ENCODE peak calls at places on chromosomes 16 and 17, in seven cellular contexts. K is HEK293T; J is activated CD4-positive, alpha-beta memory T cell treated with anti-CD3 and anti-CD28 coated beads for 36 hours; L is cardiac fibroblast; P is NCI-H146; D is Panc1; E is activated naive CD4-positive, alpha-beta T cell treated with anti-CD3 and anti-CD28 coated beads for 36 hours. G is an unnamed sample.

GRCh38 chr17:58279736-58280479 is 827 bp downstream of the MPO start:
- DNase-seq in P (no peak), D (no peak), E (no peak), K (peak), L (no peak), J (no peak), G (no peak)

GRCh38 chr17:2982854-2983636 is 80.4 kb downstream of the OR1D5 start:
- DNase-seq in P (no peak), L (peak), K (no peak), D (no peak), J (no peak), E (no peak), G (no peak)

GRCh38 chr17:29163563-29163962 is 16.6 kb downstream of the MYO18A start:
- DNase-seq in L (peak), K (no peak), D (no peak), P (no peak), E (no peak), J (no peak), G (no peak)

GRCh38 chr16:71373073-71373472 is 14.6 kb downstream of the CALB2 start:
- DNase-seq in J (no peak), K (no peak), D (no peak), L (no peak), P (no peak), E (no peak), G (no peak)

GRCh38 chr17:46832945-46833839 is 14.7 kb upstream of the WNT3 start:
- DNase-seq in J (peak), P (no peak), K (no peak), L (peak), E (no peak), D (no peak), G (no peak)

GRCh38 chr17:5467416-5467815 is 1.4 kb downstream of the DHX33 start:
- DNase-seq in E (no peak), L (peak), J (no peak), K (no peak), D (no peak), P (no peak), G (no peak)

GRCh38 chr16:67406628-67407027 is 9.6 kb downstream of the ZDHHC1 start:
- DNase-seq in D (no peak), P (no peak), L (peak), E (no peak), K (no peak), J (no peak), G (no peak)

GRCh38 chr16:35171106-35171505 is 1711.7 kb downstream of the TP53TG3F start:
- DNase-seq in L (no peak), D (no peak), E (no peak), J (no peak), P (no peak), K (no peak), G (no peak)

GRCh38 chr17:79920751-79921410 is 81.6 kb upstream of the CBX4 start:
- DNase-seq in K (no peak), P (no peak), E (no peak), L (no peak), D (no peak), J (no peak), G (no peak)

GRCh38 chr17:74840989-74841666 is 18.6 kb downstream of the GRIN2C start:
- DNase-seq in L (peak), P (no peak), K (no peak), E (no peak), J (no peak), D (no peak), G (no peak)

GRCh38 chr17:58452738-58453137 is 35.4 kb upstream of the RNF43 start:
- DNase-seq in K (no peak), D (no peak), E (no peak), P (no peak), L (no peak), J (no peak), G (no peak)

GRCh38 chr17:50909765-50910661 is 43.9 kb upstream of the TOB1 start:
- DNase-seq in P (no peak), E (peak), J (peak), D (no peak), K (no peak), L (no peak), G (no peak)

GRCh38 chr17:21388066-21388465 is 11.9 kb downstream of the KCNJ12 start:
- DNase-seq in J (no peak), K (no peak), E (no peak), L (no peak), P (no peak), D (no peak), G (no peak)

GRCh38 chr17:19343671-19344151 is 18.8 kb downstream of the B9D1 start:
- DNase-seq in P (no peak), L (no peak), K (no peak), J (peak), E (no peak), D (no peak), G (no peak)

GRCh38 chr17:51119415-51120356 is 982 bp downstream of the SPAG9 start:
- DNase-seq in E (peak), D (no peak), L (peak), P (peak), J (peak), K (peak), G (no peak)

GRCh38 chr16:68353366-68353765 is 42.5 kb downstream of the PRMT7 start:
- DNase-seq in L (no peak), P (no peak), E (no peak), J (no peak), D (no peak), K (no peak), G (no peak)

G was measured in NCI-H2081 treated with DMSO at 0.1 percent for 48 hours.